ENCODE peak calls at places on chromosome 22, in five cellular contexts. R is pancreas, M is keratinocyte, P is heart right ventricle, Z is fibroblast of mammary gland. W is an unnamed sample.

GRCh38 chr22:28442264-28442950 is 237.2 kb downstream of the TTC28 start:
- DNase-seq in R (peak; percentile 77), M (no peak), P (peak; percentile 83), Z (peak; percentile 64), W (peak; percentile 77)

GRCh38 chr22:33519974-33520903 is 400.0 kb downstream of the LARGE1 start:
- DNase-seq in R (no peak), M (no peak), P (no peak), Z (no peak), W (no peak)

GRCh38 chr22:23862103-23862502 is 4.4 kb downstream of the SLC2A11 start:
- DNase-seq in R (no peak), M (no peak), P (no peak), Z (peak; percentile 54), W (no peak)

GRCh38 chr22:27866136-27867091 is 52.6 kb downstream of the PITPNB start:
- DNase-seq in R (peak; percentile 38), M (peak; percentile 28), P (no peak), Z (peak; percentile 91), W (no peak)

GRCh38 chr22:45087802-45088201 is 75.9 kb upstream of the NUP50 start:
- DNase-seq in R (no peak), M (no peak), P (no peak), Z (no peak), W (no peak)

GRCh38 chr22:28907311-28908008 is 24.1 kb downstream of the ZNRF3 start:
- DNase-seq in R (no peak), M (no peak), P (no peak), Z (no peak), W (peak; percentile 51)

GRCh38 chr22:50329236-50329635 is 2.4 kb upstream of the DENND6B start:
- DNase-seq in R (no peak), M (no peak), P (no peak), Z (peak; percentile 69), W (no peak)

GRCh38 chr22:30212996-30213441 is 33.5 kb downstream of the LIF start:
- DNase-seq in R (no peak), M (no peak), P (no peak), Z (peak; percentile 96), W (no peak)

GRCh38 chr22:38017272-38017920 is 33.0 kb upstream of the SOX10 start:
- DNase-seq in R (peak; percentile 71), M (no peak), P (peak; percentile 85), Z (peak; percentile 72), W (no peak)

GRCh38 chr22:20422271-20422958 is 15.2 kb downstream of the SCARF2 start:
- DNase-seq in R (no peak), M (no peak), P (no peak), Z (peak; percentile 30), W (no peak)

GRCh38 chr22:38973289-38974169 is 8.6 kb upstream of the APOBEC3B start:
- DNase-seq in R (no peak), M (no peak), P (no peak), Z (peak; percentile 8), W (no peak)

GRCh38 chr22:41285441-41285819 is 557 bp downstream of the RANGAP1 start:
- DNase-seq in R (peak; percentile 52), M (peak; percentile 57), P (peak; percentile 48), Z (peak; percentile 94), W (peak; percentile 88)

GRCh38 chr22:23677701-23677995 is 13.2 kb upstream of the RGL4 start:
- DNase-seq in R (no peak), M (no peak), P (no peak), Z (no peak), W (no peak)

GRCh38 chr22:41526802-41527799 is 17.2 kb downstream of the POLR3H start:
- DNase-seq in R (no peak), M (no peak), P (peak; percentile 61), Z (peak; percentile 47), W (peak; percentile 60)

GRCh38 chr22:24697671-24698082 is 76.8 kb downstream of the PIWIL3 start:
- DNase-seq in R (peak; percentile 68), M (peak; percentile 28), P (peak; percentile 31), Z (no peak), W (no peak)

GRCh38 chr22:28952857-28953256 is 69.5 kb downstream of the ZNRF3 start:
- DNase-seq in R (no peak), M (no peak), P (no peak), Z (peak; percentile 49), W (no peak)

DNA sequence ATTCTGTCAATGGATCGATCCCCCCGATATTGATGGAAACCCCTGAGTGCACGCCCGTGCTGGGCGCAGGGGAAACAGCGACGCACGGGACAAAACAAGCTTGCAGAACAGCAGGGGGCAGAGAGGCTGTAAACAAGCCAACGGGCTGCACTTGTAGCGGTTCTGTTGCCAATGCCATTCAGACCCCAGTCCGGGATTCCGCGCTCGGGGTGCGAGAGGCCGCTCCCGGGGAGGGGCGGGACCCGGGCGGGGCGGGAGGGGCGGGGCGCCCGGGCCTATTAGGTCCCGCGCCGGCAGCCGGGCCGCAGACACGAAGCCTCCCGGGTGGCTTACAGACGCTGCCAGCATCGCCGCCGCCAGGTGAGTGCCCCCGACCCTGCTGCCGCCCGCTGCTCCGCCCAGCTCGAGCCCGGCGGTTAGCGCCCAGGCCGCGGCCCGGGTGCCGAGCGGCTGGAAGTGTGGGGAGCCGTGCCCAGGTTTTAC is at the start of gene BIK:
- DNase-seq in R (peak; percentile 68), M (no peak), P (peak; percentile 38), Z (peak; percentile 14), W (peak; percentile 67)
- TF ChIP-seq CTCF in R (no peak), M (peak; percentile 16), P (no peak), Z (peak; percentile 27), W (peak; percentile 48)

DNA sequence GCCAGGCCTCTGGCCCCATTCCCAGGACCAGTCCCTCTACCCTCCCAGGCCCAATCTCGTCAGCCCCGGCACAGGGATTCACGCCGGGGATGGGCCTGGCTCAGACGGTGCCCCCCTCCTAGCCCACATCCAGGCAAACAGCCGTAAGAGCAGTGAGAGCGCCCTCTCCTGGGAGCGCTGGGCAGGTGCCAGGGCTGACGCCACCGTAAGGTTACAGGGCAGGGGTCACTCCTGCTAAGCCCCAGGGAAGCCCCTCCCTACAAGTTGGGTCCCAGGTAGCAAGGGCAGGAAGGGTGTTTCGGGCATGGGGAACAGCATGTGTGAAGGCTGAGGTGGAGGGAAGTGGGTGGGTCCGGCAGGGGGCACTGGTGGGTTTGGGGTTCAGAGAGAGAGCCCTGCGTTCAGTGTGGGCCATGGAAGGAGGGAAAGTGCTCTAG is 19.2 kb upstream of the PPARA start:
- DNase-seq in R (no peak), M (no peak), P (peak; percentile 12), Z (no peak), W (no peak)
- TF ChIP-seq CTCF in R (no peak), M (peak; percentile 18), P (no peak), Z (peak; percentile 36), W (peak; percentile 30)

GRCh38 chr22:21867528-21868266 is at the start of gene MAPK1:
- DNase-seq in R (peak; percentile 92), M (peak; percentile 45), P (peak; percentile 95), Z (peak; percentile 78), W (peak; percentile 98)
- TF ChIP-seq CTCF in R (no peak), M (no peak), P (no peak), Z (no peak), W (peak; percentile 15)

DNA sequence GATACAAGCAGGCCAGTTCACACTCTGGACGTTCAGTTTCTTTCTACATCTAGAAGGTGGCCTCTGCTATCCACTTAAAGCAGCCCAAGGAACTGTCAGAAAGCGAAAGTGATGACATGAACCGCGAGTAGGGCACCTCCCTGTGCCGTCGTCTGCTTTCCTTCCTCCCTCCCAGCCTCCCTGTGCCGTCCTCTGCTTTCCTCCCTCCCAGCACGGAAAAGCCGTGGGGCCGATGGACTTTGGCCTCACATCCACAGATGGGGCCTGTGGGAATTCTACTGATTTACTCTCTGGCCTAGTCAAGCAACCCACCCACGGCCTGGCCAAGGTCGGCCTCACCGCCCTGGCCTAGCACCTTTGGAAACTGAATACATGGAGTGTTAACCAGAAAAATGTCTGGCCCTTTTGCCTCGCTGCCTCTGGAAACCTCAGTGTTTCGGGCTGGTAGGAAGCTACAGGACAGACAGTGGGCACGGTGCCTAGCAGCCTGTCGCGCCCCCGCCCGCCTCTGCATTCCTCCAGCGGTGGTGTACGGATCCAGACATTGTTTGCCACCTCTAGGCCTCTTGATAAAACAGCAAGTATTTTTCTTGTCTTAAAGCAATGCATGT is 14.2 kb downstream of the PEX26 start:
- DNase-seq in R (peak; percentile 72), M (no peak), P (peak; percentile 75), Z (peak; percentile 78), W (peak; percentile 59)
- TF ChIP-seq CTCF in R (no peak), M (no peak), P (no peak), Z (peak; percentile 10), W (no peak)

W was measured in GM06990.